ENCODE peak calls at places on chromosomes 13 and 19, in seven cellular contexts. One of them, this sample, is unnamed.

GRCh38 chr13:100357764-100358163 is 230.8 kb downstream of the GGACT start:
- DNase-seq in NCI-H2029 treated with DMSO at 0.1 percent for 48 hours: no peak
- DNase-seq in activated T-helper 2 cell treated with anti-CD3 and anti-CD28 coated beads, Interferon-gamma antibody, Interleukin-2, Interleukin-4, amounts not matched to agents 10 μg/mL and 5 μg/mL and 100 μg/mL, durations not matched to agents 14 hours and 24 hours and 36 hours: no peak
- DNase-seq in hepatocyte: no peak
- DNase-seq in mesenteric fat pad: no peak
- DNase-seq in left ventricle myocardium inferior: no peak
- DNase-seq in psoas muscle: no peak
- DNase-seq in this sample: no peak

GRCh38 chr13:92255533-92255932 is 857.1 kb downstream of the GPC5 start:
- DNase-seq in left ventricle myocardium inferior: no peak
- DNase-seq in mesenteric fat pad: no peak
- DNase-seq in psoas muscle: no peak
- DNase-seq in NCI-H2029 treated with DMSO at 0.1 percent for 48 hours: no peak
- DNase-seq in hepatocyte: no peak
- DNase-seq in activated T-helper 2 cell treated with anti-CD3 and anti-CD28 coated beads, Interferon-gamma antibody, Interleukin-2, Interleukin-4, amounts not matched to agents 10 μg/mL and 5 μg/mL and 100 μg/mL, durations not matched to agents 14 hours and 24 hours and 36 hours: no peak
- DNase-seq in this sample: no peak

GRCh38 chr13:50650936-50651638 is 192.4 kb downstream of the DLEU7 start:
- DNase-seq in hepatocyte: peak
- DNase-seq in activated T-helper 2 cell treated with anti-CD3 and anti-CD28 coated beads, Interferon-gamma antibody, Interleukin-2, Interleukin-4, amounts not matched to agents 10 μg/mL and 5 μg/mL and 100 μg/mL, durations not matched to agents 14 hours and 24 hours and 36 hours: no peak
- DNase-seq in mesenteric fat pad: no peak
- DNase-seq in NCI-H2029 treated with DMSO at 0.1 percent for 48 hours: no peak
- DNase-seq in psoas muscle: no peak
- DNase-seq in left ventricle myocardium inferior: no peak
- DNase-seq in this sample: no peak

GRCh38 chr19:45152504-45153338 is 8.1 kb downstream of the NKPD1 start:
- DNase-seq in hepatocyte: peak
- DNase-seq in NCI-H2029 treated with DMSO at 0.1 percent for 48 hours: peak
- DNase-seq in left ventricle myocardium inferior: peak
- DNase-seq in psoas muscle: peak
- DNase-seq in mesenteric fat pad: no peak
- DNase-seq in activated T-helper 2 cell treated with anti-CD3 and anti-CD28 coated beads, Interferon-gamma antibody, Interleukin-2, Interleukin-4, amounts not matched to agents 10 μg/mL and 5 μg/mL and 100 μg/mL, durations not matched to agents 14 hours and 24 hours and 36 hours: peak
- DNase-seq in this sample: no peak

GRCh38 chr13:43785681-43786471 is 896 bp downstream of the ENOX1 start:
- DNase-seq in mesenteric fat pad: peak
- DNase-seq in activated T-helper 2 cell treated with anti-CD3 and anti-CD28 coated beads, Interferon-gamma antibody, Interleukin-2, Interleukin-4, amounts not matched to agents 10 μg/mL and 5 μg/mL and 100 μg/mL, durations not matched to agents 14 hours and 24 hours and 36 hours: no peak
- DNase-seq in NCI-H2029 treated with DMSO at 0.1 percent for 48 hours: no peak
- DNase-seq in left ventricle myocardium inferior: peak
- DNase-seq in hepatocyte: peak
- DNase-seq in psoas muscle: peak
- DNase-seq in this sample: peak

GRCh38 chr19:31439270-31439573 is 90.0 kb upstream of the TSHZ3 start:
- DNase-seq in psoas muscle: no peak
- DNase-seq in activated T-helper 2 cell treated with anti-CD3 and anti-CD28 coated beads, Interferon-gamma antibody, Interleukin-2, Interleukin-4, amounts not matched to agents 10 μg/mL and 5 μg/mL and 100 μg/mL, durations not matched to agents 14 hours and 24 hours and 36 hours: no peak
- DNase-seq in hepatocyte: no peak
- DNase-seq in NCI-H2029 treated with DMSO at 0.1 percent for 48 hours: no peak
- DNase-seq in mesenteric fat pad: no peak
- DNase-seq in left ventricle myocardium inferior: no peak
- DNase-seq in this sample: no peak

GRCh38 chr19:11693505-11694499 is 44.9 kb downstream of the ZNF823 start:
- DNase-seq in NCI-H2029 treated with DMSO at 0.1 percent for 48 hours: no peak
- DNase-seq in psoas muscle: no peak
- DNase-seq in left ventricle myocardium inferior: no peak
- DNase-seq in hepatocyte: peak
- DNase-seq in activated T-helper 2 cell treated with anti-CD3 and anti-CD28 coated beads, Interferon-gamma antibody, Interleukin-2, Interleukin-4, amounts not matched to agents 10 μg/mL and 5 μg/mL and 100 μg/mL, durations not matched to agents 14 hours and 24 hours and 36 hours: no peak
- DNase-seq in mesenteric fat pad: no peak
- DNase-seq in this sample: no peak

GRCh38 chr19:31639306-31639705 is 290.1 kb upstream of the TSHZ3 start:
- DNase-seq in hepatocyte: no peak
- DNase-seq in activated T-helper 2 cell treated with anti-CD3 and anti-CD28 coated beads, Interferon-gamma antibody, Interleukin-2, Interleukin-4, amounts not matched to agents 10 μg/mL and 5 μg/mL and 100 μg/mL, durations not matched to agents 14 hours and 24 hours and 36 hours: no peak
- DNase-seq in mesenteric fat pad: no peak
- DNase-seq in psoas muscle: no peak
- DNase-seq in left ventricle myocardium inferior: no peak
- DNase-seq in NCI-H2029 treated with DMSO at 0.1 percent for 48 hours: no peak
- DNase-seq in this sample: no peak

GRCh38 chr19:40348961-40349507 is 539 bp downstream of the PLD3 start:
- DNase-seq in activated T-helper 2 cell treated with anti-CD3 and anti-CD28 coated beads, Interferon-gamma antibody, Interleukin-2, Interleukin-4, amounts not matched to agents 10 μg/mL and 5 μg/mL and 100 μg/mL, durations not matched to agents 14 hours and 24 hours and 36 hours: no peak
- DNase-seq in left ventricle myocardium inferior: no peak
- DNase-seq in psoas muscle: no peak
- DNase-seq in NCI-H2029 treated with DMSO at 0.1 percent for 48 hours: peak
- DNase-seq in mesenteric fat pad: no peak
- DNase-seq in hepatocyte: peak
- DNase-seq in this sample: no peak

GRCh38 chr13:24882665-24883064 is 118.7 kb downstream of the RNF17 start:
- DNase-seq in psoas muscle: no peak
- DNase-seq in NCI-H2029 treated with DMSO at 0.1 percent for 48 hours: no peak
- DNase-seq in activated T-helper 2 cell treated with anti-CD3 and anti-CD28 coated beads, Interferon-gamma antibody, Interleukin-2, Interleukin-4, amounts not matched to agents 10 μg/mL and 5 μg/mL and 100 μg/mL, durations not matched to agents 14 hours and 24 hours and 36 hours: no peak
- DNase-seq in mesenteric fat pad: no peak
- DNase-seq in left ventricle myocardium inferior: no peak
- DNase-seq in hepatocyte: no peak
- DNase-seq in this sample: no peak

GRCh38 chr19:51511353-51511752 is 9.8 kb upstream of the SIGLEC12 start:
- DNase-seq in left ventricle myocardium inferior: no peak
- DNase-seq in psoas muscle: no peak
- DNase-seq in hepatocyte: no peak
- DNase-seq in mesenteric fat pad: no peak
- DNase-seq in NCI-H2029 treated with DMSO at 0.1 percent for 48 hours: no peak
- DNase-seq in activated T-helper 2 cell treated with anti-CD3 and anti-CD28 coated beads, Interferon-gamma antibody, Interleukin-2, Interleukin-4, amounts not matched to agents 10 μg/mL and 5 μg/mL and 100 μg/mL, durations not matched to agents 14 hours and 24 hours and 36 hours: no peak
- DNase-seq in this sample: no peak

GRCh38 chr13:40420160-40420740 is 246.2 kb downstream of the FOXO1 start:
- DNase-seq in NCI-H2029 treated with DMSO at 0.1 percent for 48 hours: no peak
- DNase-seq in hepatocyte: no peak
- DNase-seq in activated T-helper 2 cell treated with anti-CD3 and anti-CD28 coated beads, Interferon-gamma antibody, Interleukin-2, Interleukin-4, amounts not matched to agents 10 μg/mL and 5 μg/mL and 100 μg/mL, durations not matched to agents 14 hours and 24 hours and 36 hours: no peak
- DNase-seq in mesenteric fat pad: no peak
- DNase-seq in left ventricle myocardium inferior: no peak
- DNase-seq in psoas muscle: no peak
- DNase-seq in this sample: no peak

GRCh38 chr19:4139614-4140236 is 13.7 kb upstream of the CREB3L3 start:
- DNase-seq in left ventricle myocardium inferior: peak
- DNase-seq in mesenteric fat pad: peak
- DNase-seq in activated T-helper 2 cell treated with anti-CD3 and anti-CD28 coated beads, Interferon-gamma antibody, Interleukin-2, Interleukin-4, amounts not matched to agents 10 μg/mL and 5 μg/mL and 100 μg/mL, durations not matched to agents 14 hours and 24 hours and 36 hours: peak
- DNase-seq in psoas muscle: peak
- DNase-seq in hepatocyte: peak
- DNase-seq in NCI-H2029 treated with DMSO at 0.1 percent for 48 hours: peak
- DNase-seq in this sample: peak

GRCh38 chr19:33476151-33476707 is 45.4 kb downstream of the PEPD start:
- DNase-seq in psoas muscle: no peak
- DNase-seq in hepatocyte: no peak
- DNase-seq in left ventricle myocardium inferior: no peak
- DNase-seq in activated T-helper 2 cell treated with anti-CD3 and anti-CD28 coated beads, Interferon-gamma antibody, Interleukin-2, Interleukin-4, amounts not matched to agents 10 μg/mL and 5 μg/mL and 100 μg/mL, durations not matched to agents 14 hours and 24 hours and 36 hours: no peak
- DNase-seq in mesenteric fat pad: no peak
- DNase-seq in NCI-H2029 treated with DMSO at 0.1 percent for 48 hours: no peak
- DNase-seq in this sample: peak

GRCh38 chr13:94431569-94431968 is 47.9 kb downstream of the DCT start:
- DNase-seq in activated T-helper 2 cell treated with anti-CD3 and anti-CD28 coated beads, Interferon-gamma antibody, Interleukin-2, Interleukin-4, amounts not matched to agents 10 μg/mL and 5 μg/mL and 100 μg/mL, durations not matched to agents 14 hours and 24 hours and 36 hours: no peak
- DNase-seq in NCI-H2029 treated with DMSO at 0.1 percent for 48 hours: no peak
- DNase-seq in mesenteric fat pad: no peak
- DNase-seq in psoas muscle: no peak
- DNase-seq in hepatocyte: no peak
- DNase-seq in left ventricle myocardium inferior: no peak
- DNase-seq in this sample: no peak

GRCh38 chr19:10339380-10339960 is at the start of gene ICAM3:
- DNase-seq in psoas muscle: no peak
- DNase-seq in activated T-helper 2 cell treated with anti-CD3 and anti-CD28 coated beads, Interferon-gamma antibody, Interleukin-2, Interleukin-4, amounts not matched to agents 10 μg/mL and 5 μg/mL and 100 μg/mL, durations not matched to agents 14 hours and 24 hours and 36 hours: peak
- DNase-seq in hepatocyte: no peak
- DNase-seq in mesenteric fat pad: no peak
- DNase-seq in left ventricle myocardium inferior: peak
- DNase-seq in NCI-H2029 treated with DMSO at 0.1 percent for 48 hours: no peak
- DNase-seq in this sample: no peak

GRCh38 chr19:31761281-31761913 is 412.2 kb upstream of the TSHZ3 start:
- DNase-seq in hepatocyte: no peak
- DNase-seq in NCI-H2029 treated with DMSO at 0.1 percent for 48 hours: no peak
- DNase-seq in psoas muscle: no peak
- DNase-seq in left ventricle myocardium inferior: no peak
- DNase-seq in activated T-helper 2 cell treated with anti-CD3 and anti-CD28 coated beads, Interferon-gamma antibody, Interleukin-2, Interleukin-4, amounts not matched to agents 10 μg/mL and 5 μg/mL and 100 μg/mL, durations not matched to agents 14 hours and 24 hours and 36 hours: no peak
- DNase-seq in mesenteric fat pad: no peak
- DNase-seq in this sample: no peak

GRCh38 chr13:42498521-42498920 is 75.4 kb upstream of the TNFSF11 start:
- DNase-seq in mesenteric fat pad: no peak
- DNase-seq in psoas muscle: no peak
- DNase-seq in left ventricle myocardium inferior: no peak
- DNase-seq in hepatocyte: no peak
- DNase-seq in activated T-helper 2 cell treated with anti-CD3 and anti-CD28 coated beads, Interferon-gamma antibody, Interleukin-2, Interleukin-4, amounts not matched to agents 10 μg/mL and 5 μg/mL and 100 μg/mL, durations not matched to agents 14 hours and 24 hours and 36 hours: no peak
- DNase-seq in NCI-H2029 treated with DMSO at 0.1 percent for 48 hours: no peak
- DNase-seq in this sample: no peak

GRCh38 chr19:18456974-18457373 is 19.0 kb upstream of the ISYNA1 start:
- DNase-seq in hepatocyte: no peak
- DNase-seq in psoas muscle: peak
- DNase-seq in left ventricle myocardium inferior: peak
- DNase-seq in mesenteric fat pad: no peak
- DNase-seq in NCI-H2029 treated with DMSO at 0.1 percent for 48 hours: no peak
- DNase-seq in activated T-helper 2 cell treated with anti-CD3 and anti-CD28 coated beads, Interferon-gamma antibody, Interleukin-2, Interleukin-4, amounts not matched to agents 10 μg/mL and 5 μg/mL and 100 μg/mL, durations not matched to agents 14 hours and 24 hours and 36 hours: no peak
- DNase-seq in this sample: peak

GRCh38 chr13:32737679-32738078 is 151.4 kb downstream of the PDS5B start:
- DNase-seq in psoas muscle: no peak
- DNase-seq in NCI-H2029 treated with DMSO at 0.1 percent for 48 hours: no peak
- DNase-seq in left ventricle myocardium inferior: no peak
- DNase-seq in mesenteric fat pad: no peak
- DNase-seq in activated T-helper 2 cell treated with anti-CD3 and anti-CD28 coated beads, Interferon-gamma antibody, Interleukin-2, Interleukin-4, amounts not matched to agents 10 μg/mL and 5 μg/mL and 100 μg/mL, durations not matched to agents 14 hours and 24 hours and 36 hours: no peak
- DNase-seq in hepatocyte: no peak
- DNase-seq in this sample: no peak

GRCh38 chr19:5947435-5947834 is 30.5 kb downstream of the RANBP3 start:
- DNase-seq in NCI-H2029 treated with DMSO at 0.1 percent for 48 hours: no peak
- DNase-seq in left ventricle myocardium inferior: peak
- DNase-seq in mesenteric fat pad: no peak
- DNase-seq in psoas muscle: peak
- DNase-seq in activated T-helper 2 cell treated with anti-CD3 and anti-CD28 coated beads, Interferon-gamma antibody, Interleukin-2, Interleukin-4, amounts not matched to agents 10 μg/mL and 5 μg/mL and 100 μg/mL, durations not matched to agents 14 hours and 24 hours and 36 hours: no peak
- DNase-seq in hepatocyte: peak
- DNase-seq in this sample: peak

GRCh38 chr13:98216135-98216565 is 39.1 kb upstream of the RNF113B start:
- DNase-seq in left ventricle myocardium inferior: peak
- DNase-seq in activated T-helper 2 cell treated with anti-CD3 and anti-CD28 coated beads, Interferon-gamma antibody, Interleukin-2, Interleukin-4, amounts not matched to agents 10 μg/mL and 5 μg/mL and 100 μg/mL, durations not matched to agents 14 hours and 24 hours and 36 hours: no peak
- DNase-seq in NCI-H2029 treated with DMSO at 0.1 percent for 48 hours: no peak
- DNase-seq in mesenteric fat pad: no peak
- DNase-seq in hepatocyte: no peak
- DNase-seq in psoas muscle: peak
- DNase-seq in this sample: no peak

GRCh38 chr19:33419763-33420080 is 46.2 kb downstream of the CEBPG start:
- DNase-seq in activated T-helper 2 cell treated with anti-CD3 and anti-CD28 coated beads, Interferon-gamma antibody, Interleukin-2, Interleukin-4, amounts not matched to agents 10 μg/mL and 5 μg/mL and 100 μg/mL, durations not matched to agents 14 hours and 24 hours and 36 hours: no peak
- DNase-seq in left ventricle myocardium inferior: no peak
- DNase-seq in mesenteric fat pad: no peak
- DNase-seq in NCI-H2029 treated with DMSO at 0.1 percent for 48 hours: no peak
- DNase-seq in hepatocyte: no peak
- DNase-seq in psoas muscle: no peak
- DNase-seq in this sample: no peak

GRCh38 chr13:112719016-112719415 is 29.2 kb downstream of the ATP11A start:
- DNase-seq in activated T-helper 2 cell treated with anti-CD3 and anti-CD28 coated beads, Interferon-gamma antibody, Interleukin-2, Interleukin-4, amounts not matched to agents 10 μg/mL and 5 μg/mL and 100 μg/mL, durations not matched to agents 14 hours and 24 hours and 36 hours: no peak
- DNase-seq in mesenteric fat pad: no peak
- DNase-seq in left ventricle myocardium inferior: no peak
- DNase-seq in hepatocyte: no peak
- DNase-seq in NCI-H2029 treated with DMSO at 0.1 percent for 48 hours: no peak
- DNase-seq in psoas muscle: no peak
- DNase-seq in this sample: peak

GRCh38 chr13:35716186-35716585 is 239.7 kb upstream of the MAB21L1 start:
- DNase-seq in left ventricle myocardium inferior: no peak
- DNase-seq in hepatocyte: peak
- DNase-seq in psoas muscle: no peak
- DNase-seq in NCI-H2029 treated with DMSO at 0.1 percent for 48 hours: no peak
- DNase-seq in mesenteric fat pad: no peak
- DNase-seq in activated T-helper 2 cell treated with anti-CD3 and anti-CD28 coated beads, Interferon-gamma antibody, Interleukin-2, Interleukin-4, amounts not matched to agents 10 μg/mL and 5 μg/mL and 100 μg/mL, durations not matched to agents 14 hours and 24 hours and 36 hours: no peak
- DNase-seq in this sample: peak